ENCODE peak calls at places on chromosomes 16 and 17, in seven cellular contexts. V, Y, L, P, U, W and Q are unnamed samples.
A peak's percentile ranks its signal among the peaks of the same experiment; 100 is the strongest.

GRCh38 chr16:84761448-84762368 is 58.1 kb upstream of the CRISPLD2 start:
- DNase-seq in V (no peak), Y (no peak), L (no peak), P (no peak), U (no peak), W (no peak), Q (peak; percentile 67)

GRCh38 chr16:85428899-85429775 is 184.0 kb upstream of the GSE1 start:
- DNase-seq in V (no peak), Y (no peak), L (no peak), P (no peak), U (no peak), W (no peak), Q (peak; percentile 34)

GRCh38 chr17:82204831-82205719 is 7.6 kb downstream of the CCDC57 start:
- DNase-seq in V (no peak), Y (peak; percentile 49), L (no peak), P (no peak), U (no peak), W (peak; percentile 60), Q (no peak)

GRCh38 chr17:31495049-31495885 is 103.8 kb downstream of the RAB11FIP4 start:
- DNase-seq in V (no peak), Y (no peak), L (peak; percentile 82), P (no peak), U (no peak), W (no peak), Q (peak; percentile 74)

GRCh38 chr16:27764427-27764826 is 214.5 kb downstream of the KATNIP start:
- DNase-seq in V (no peak), Y (no peak), L (no peak), P (no peak), U (no peak), W (no peak), Q (no peak)

GRCh38 chr17:44083250-44083849 is 12.8 kb downstream of the G6PC3 start:
- DNase-seq in V (no peak), Y (no peak), L (no peak), P (no peak), U (no peak), W (no peak), Q (peak; percentile 64)

GRCh38 chr16:70418993-70419318 is 19.9 kb downstream of the ST3GAL2 start:
- DNase-seq in V (no peak), Y (no peak), L (no peak), P (no peak), U (no peak), W (no peak), Q (no peak)

GRCh38 chr17:76968707-76969597 is 100.7 kb downstream of the MGAT5B start:
- DNase-seq in V (peak; percentile 6), Y (no peak), L (peak; percentile 60), P (peak; percentile 45), U (no peak), W (peak; percentile 53), Q (no peak)

GRCh38 chr16:23353440-23353839 is 51.3 kb downstream of the SCNN1B start:
- DNase-seq in V (no peak), Y (no peak), L (no peak), P (no peak), U (no peak), W (no peak), Q (no peak)

GRCh38 chr17:35807371-35808144 is 1.7 kb upstream of the TAF15 start:
- DNase-seq in V (no peak), Y (no peak), L (no peak), P (no peak), U (no peak), W (no peak), Q (no peak)

GRCh38 chr17:21425736-21426135 is 49.6 kb downstream of the KCNJ12 start:
- DNase-seq in V (no peak), Y (no peak), L (no peak), P (no peak), U (no peak), W (no peak), Q (no peak)

GRCh38 chr17:20084621-20085282 is 75.6 kb downstream of the SPECC1 start:
- DNase-seq in V (no peak), Y (no peak), L (no peak), P (no peak), U (no peak), W (no peak), Q (no peak)

GRCh38 chr16:11024333-11025053 is 80.1 kb downstream of the CLEC16A start:
- DNase-seq in V (no peak), Y (no peak), L (no peak), P (no peak), U (no peak), W (no peak), Q (no peak)

GRCh38 chr16:51313204-51313603 is 162.1 kb upstream of the SALL1 start:
- DNase-seq in V (no peak), Y (no peak), L (no peak), P (no peak), U (no peak), W (no peak), Q (no peak)

GRCh38 chr17:2691965-2692780 is 19.4 kb downstream of the CLUH start:
- DNase-seq in V (no peak), Y (no peak), L (no peak), P (no peak), U (no peak), W (no peak), Q (peak; percentile 45)

GRCh38 chr16:56664506-56664905 is 3.4 kb downstream of the MT1G start:
- DNase-seq in V (no peak), Y (no peak), L (no peak), P (no peak), U (no peak), W (no peak), Q (peak; percentile 71)

GRCh38 chr16:1959269-1960039 is at the start of gene NDUFB10:
- DNase-seq in V (peak; percentile 76), Y (no peak), L (peak; percentile 96), P (peak; percentile 87), U (peak; percentile 79), W (peak; percentile 96), Q (peak; percentile 96)

GRCh38 chr16:55701442-55702319 is 45.9 kb downstream of the SLC6A2 start:
- DNase-seq in V (no peak), Y (no peak), L (peak; percentile 76), P (no peak), U (no peak), W (peak; percentile 72), Q (peak; percentile 64)

GRCh38 chr17:16398270-16399267 is 16.8 kb upstream of the TRPV2 start:
- DNase-seq in V (no peak), Y (no peak), L (no peak), P (no peak), U (no peak), W (no peak), Q (no peak)

GRCh38 chr16:20114356-20114755 is 40.7 kb upstream of the GPR139 start:
- DNase-seq in V (no peak), Y (no peak), L (no peak), P (no peak), U (no peak), W (no peak), Q (no peak)

GRCh38 chr17:42984486-42984885 is 4.1 kb downstream of the RUNDC1 start:
- DNase-seq in V (no peak), Y (no peak), L (no peak), P (no peak), U (no peak), W (no peak), Q (no peak)

GRCh38 chr17:20121359-20122235 is 112.4 kb downstream of the SPECC1 start:
- DNase-seq in V (peak; percentile 33), Y (peak; percentile 5), L (peak; percentile 73), P (peak; percentile 55), U (peak; percentile 67), W (peak; percentile 71), Q (peak; percentile 51)

GRCh38 chr16:30748634-30749445 is 615 bp downstream of the PHKG2 start:
- DNase-seq in V (no peak), Y (no peak), L (no peak), P (no peak), U (no peak), W (peak; percentile 69), Q (peak; percentile 65)

GRCh38 chr17:14950216-14950615 is 314.9 kb downstream of the PMP22 start:
- DNase-seq in V (no peak), Y (peak; percentile 28), L (no peak), P (no peak), U (no peak), W (no peak), Q (no peak)

GRCh38 chr16:64440421-64440831 is 681.4 kb downstream of the CDH11 start:
- DNase-seq in V (no peak), Y (peak; percentile 94), L (no peak), P (no peak), U (no peak), W (peak; percentile 36), Q (no peak)

GRCh38 chr16:29821663-29822115 is 1.4 kb downstream of the MVP start:
- DNase-seq in V (no peak), Y (no peak), L (peak; percentile 40), P (no peak), U (no peak), W (peak; percentile 70), Q (no peak)

GRCh38 chr17:58110012-58110411 is 26.8 kb downstream of the DYNLL2 start:
- DNase-seq in V (no peak), Y (no peak), L (no peak), P (no peak), U (no peak), W (no peak), Q (no peak)

GRCh38 chr16:68444058-68444657 is 4.2 kb downstream of the SMPD3 start:
- DNase-seq in V (no peak), Y (no peak), L (peak; percentile 52), P (no peak), U (no peak), W (peak; percentile 84), Q (no peak)

GRCh38 chr16:5035909-5036227 is 2.1 kb upstream of the NAGPA start:
- DNase-seq in V (no peak), Y (no peak), L (no peak), P (no peak), U (no peak), W (no peak), Q (no peak)

GRCh38 chr16:28951410-28951943 is 740 bp downstream of the NFATC2IP start:
- DNase-seq in V (no peak), Y (no peak), L (no peak), P (no peak), U (no peak), W (peak; percentile 53), Q (no peak)

GRCh38 chr17:2068101-2068518 is 13.2 kb downstream of the HIC1 start:
- DNase-seq in V (no peak), Y (no peak), L (no peak), P (no peak), U (no peak), W (peak; percentile 63), Q (no peak)

GRCh38 chr17:40316571-40317344 is 7.8 kb downstream of the RARA start:
- DNase-seq in V (no peak), Y (no peak), L (peak; percentile 45), P (no peak), U (no peak), W (peak; percentile 88), Q (peak; percentile 74)